ENCODE peak calls at places on chromosome 15, in seven cellular contexts. M, N, Y, T, P, K and X are unnamed samples.
A peak's percentile ranks its signal among the peaks of the same experiment; 100 is the strongest.

GRCh38 chr15:39345176-39345575 is 235.7 kb upstream of the THBS1 start:
- DNase-seq in N (no peak), M (no peak), P (no peak), T (no peak), Y (peak; percentile 3), K (no peak), X (no peak)

GRCh38 chr15:53808058-53808703 is 48.7 kb upstream of the WDR72 start:
- DNase-seq in K (no peak), P (no peak), M (no peak), Y (no peak), N (no peak), T (no peak), X (peak; percentile 20)

GRCh38 chr15:30033763-30034162 is 49.0 kb upstream of the GOLGA8J start:
- DNase-seq in T (no peak), K (no peak), M (no peak), P (no peak), Y (no peak), N (no peak), X (no peak)

GRCh38 chr15:40793216-40793989 is 13.5 kb upstream of the ZFYVE19 start:
- DNase-seq in T (peak; percentile 98), Y (no peak), K (no peak), P (peak; percentile 86), N (no peak), M (peak; percentile 8), X (no peak)

GRCh38 chr15:95850837-95851236 is 479.7 kb upstream of the NR2F2 start:
- DNase-seq in P (no peak), Y (no peak), T (no peak), N (no peak), M (no peak), K (no peak), X (no peak)

GRCh38 chr15:50137330-50137761 is 18.3 kb upstream of the ATP8B4 start:
- DNase-seq in T (peak; percentile 70), K (no peak), Y (no peak), N (no peak), M (peak; percentile 95), P (no peak), X (no peak)

GRCh38 chr15:80072285-80072684 is 12.8 kb downstream of the ZFAND6 start:
- DNase-seq in K (no peak), N (no peak), T (peak; percentile 77), M (peak; percentile 35), P (no peak), Y (no peak), X (peak; percentile 61)

GRCh38 chr15:50883903-50884302 is 24.6 kb upstream of the AP4E1 start:
- DNase-seq in Y (no peak), P (no peak), K (peak; percentile 21), N (no peak), M (no peak), T (peak; percentile 37), X (no peak)

GRCh38 chr15:83129791-83130190 is 22.3 kb downstream of the TM6SF1 start:
- DNase-seq in K (no peak), T (no peak), Y (no peak), M (no peak), P (no peak), N (no peak), X (no peak)

GRCh38 chr15:39586387-39587171 is 5.7 kb downstream of the THBS1 start:
- DNase-seq in N (no peak), T (peak; percentile 78), Y (no peak), P (no peak), M (no peak), K (no peak), X (no peak)

GRCh38 chr15:88174571-88174970 is 82.0 kb downstream of the NTRK3 start:
- DNase-seq in T (no peak), N (no peak), M (no peak), Y (no peak), K (no peak), P (no peak), X (no peak)

GRCh38 chr15:64686130-64686735 is 89.2 kb downstream of the RBPMS2 start:
- DNase-seq in T (peak; percentile 30), P (no peak), M (peak; percentile 41), N (no peak), Y (no peak), K (peak; percentile 24), X (peak; percentile 76)

GRCh38 chr15:48636511-48636910 is 9.0 kb downstream of the FBN1 start:
- DNase-seq in T (peak; percentile 85), Y (no peak), N (no peak), K (no peak), M (no peak), P (no peak), X (no peak)

GRCh38 chr15:70974004-70974832 is 81.6 kb downstream of the LRRC49 start:
- DNase-seq in T (peak; percentile 16), K (no peak), M (no peak), N (no peak), P (no peak), Y (peak; percentile 13), X (no peak)

GRCh38 chr15:99454941-99455795 is 110.6 kb upstream of the MEF2A start:
- DNase-seq in K (peak; percentile 6), Y (no peak), N (peak; percentile 64), M (peak; percentile 95), T (peak; percentile 96), P (peak; percentile 89), X (peak; percentile 3)

GRCh38 chr15:100330629-100331215 is 11.1 kb downstream of the ADAMTS17 start:
- DNase-seq in K (peak; percentile 48), Y (no peak), T (no peak), N (no peak), P (peak; percentile 25), M (no peak), X (no peak)

GRCh38 chr15:35755237-35755802 is 209.4 kb upstream of the DPH6 start:
- DNase-seq in T (no peak), M (no peak), K (no peak), P (no peak), Y (no peak), N (no peak), X (no peak)

GRCh38 chr15:58057559-58057958 is 8.0 kb downstream of the ALDH1A2 start:
- DNase-seq in P (no peak), M (no peak), Y (no peak), N (no peak), T (no peak), K (no peak), X (no peak)

GRCh38 chr15:58052334-58052733 is 13.2 kb downstream of the ALDH1A2 start:
- DNase-seq in M (no peak), Y (no peak), N (no peak), K (no peak), P (no peak), T (no peak), X (no peak)

GRCh38 chr15:58056015-58056414 is 9.5 kb downstream of the ALDH1A2 start:
- DNase-seq in P (no peak), M (no peak), K (no peak), T (no peak), Y (no peak), N (no peak), X (no peak)

GRCh38 chr15:58049520-58050227 is 15.8 kb downstream of the ALDH1A2 start:
- DNase-seq in Y (no peak), T (no peak), P (no peak), K (no peak), M (no peak), N (no peak), X (peak; percentile 71)

GRCh38 chr15:58053236-58054153 is 12.0 kb downstream of the ALDH1A2 start:
- DNase-seq in P (no peak), T (no peak), K (no peak), N (no peak), M (no peak), Y (no peak), X (no peak)
- H3K27me3 ChIP-seq in P (no peaks in the 10 kb centered on the region), T (no peaks in the 10 kb centered on the region), K (peaks cover 13% of the 10 kb centered on the region), N (peaks cover 25% of the 10 kb centered on the region), M (no peaks in the 10 kb centered on the region), Y (peaks cover 62% of the 10 kb centered on the region), X (no peaks in the 10 kb centered on the region)

DNA sequence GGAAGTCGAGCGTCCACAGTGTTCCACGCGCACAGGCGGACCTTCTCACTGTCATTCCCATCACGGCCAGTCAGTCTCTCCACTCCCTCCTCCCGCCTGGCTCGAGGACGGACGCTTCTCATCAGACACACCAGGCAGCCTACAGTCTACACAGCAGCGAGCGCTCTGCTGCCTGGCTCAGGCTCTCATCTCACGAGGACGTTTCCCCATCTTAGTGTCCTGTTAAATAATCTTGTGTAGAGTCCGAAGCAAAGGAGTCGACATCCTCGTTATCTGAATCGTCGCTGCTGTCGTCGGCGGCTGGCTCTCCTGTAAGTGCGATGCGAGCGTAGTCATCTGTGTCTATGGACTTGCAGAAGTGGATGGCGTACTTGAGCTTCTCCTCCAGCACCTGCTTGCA is 12.4 kb upstream of the OCA2 start:
- DNase-seq in P (no peak), N (no peak), K (no peak), T (no peak), M (no peak), Y (no peak), X (no peak)
- H3K36me3 ChIP-seq in P (peaks cover 55% of the 10 kb centered on the region), N (peaks cover 3% of the 10 kb centered on the region), K (peaks cover 21% of the 10 kb centered on the region), T (peaks cover 32% of the 10 kb centered on the region), M (peaks cover 43% of the 10 kb centered on the region), Y (peaks cover 47% of the 10 kb centered on the region), X (peaks cover 23% of the 10 kb centered on the region)

GRCh38 chr15:38129531-38130199 is 123.0 kb upstream of the SPRED1 start:
- DNase-seq in P (peak; percentile 43), Y (no peak), N (peak; percentile 63), M (peak; percentile 14), K (no peak), T (peak; percentile 96), X (no peak)
- H3K27me3 ChIP-seq in P (no peaks in the 10 kb centered on the region), Y (no peaks in the 10 kb centered on the region), N (no peaks in the 10 kb centered on the region), M (no peaks in the 10 kb centered on the region), K (no peaks in the 10 kb centered on the region), T (no peaks in the 10 kb centered on the region), X (peaks cover 2% of the 10 kb centered on the region)

DNA sequence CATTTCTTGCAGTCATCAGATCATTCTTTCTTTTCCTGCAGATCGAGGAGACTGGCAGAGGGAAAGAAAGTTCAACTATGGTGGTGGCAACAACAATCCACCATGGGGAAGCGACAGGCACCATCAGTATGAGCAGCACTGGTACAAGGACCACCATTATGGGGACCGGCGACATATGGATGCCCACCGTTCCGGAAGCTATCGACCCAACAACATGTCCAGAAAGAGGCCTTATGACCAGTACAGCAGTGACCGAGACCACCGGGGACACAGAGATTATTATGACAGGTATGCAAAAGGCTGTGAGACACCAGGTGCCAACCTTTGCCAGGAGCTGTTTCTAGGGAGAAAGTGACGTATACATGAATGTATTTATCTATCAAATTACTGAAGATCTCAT is 69.0 kb downstream of the RGMA start:
- DNase-seq in M (no peak), P (no peak), N (no peak), K (no peak), Y (no peak), T (no peak), X (no peak)
- H3K36me3 ChIP-seq in M (peaks cover 64% of the 10 kb centered on the region), P (peaks cover 100% of the 10 kb centered on the region), N (peaks cover 3% of the 10 kb centered on the region), K (peaks cover 90% of the 10 kb centered on the region), Y (peaks cover 92% of the 10 kb centered on the region), T (peaks cover 89% of the 10 kb centered on the region), X (peaks cover 88% of the 10 kb centered on the region)

GRCh38 chr15:66080791-66081475 is 172.6 kb downstream of the MEGF11 start:
- DNase-seq in K (no peak), P (no peak), Y (no peak), T (peak; percentile 57), M (peak; percentile 12), N (no peak), X (no peak)

GRCh38 chr15:66089049-66089448 is 164.5 kb downstream of the MEGF11 start:
- DNase-seq in Y (no peak), P (no peak), N (no peak), M (no peak), K (no peak), T (no peak), X (no peak)

GRCh38 chr15:66085128-66085527 is 168.4 kb downstream of the MEGF11 start:
- DNase-seq in N (no peak), P (no peak), Y (no peak), K (no peak), T (no peak), M (no peak), X (peak; percentile 40)

GRCh38 chr15:66078929-66079275 is 174.6 kb downstream of the MEGF11 start:
- DNase-seq in Y (no peak), T (no peak), N (no peak), K (no peak), M (no peak), P (no peak), X (no peak)

GRCh38 chr15:66084704-66085103 is 168.8 kb downstream of the MEGF11 start:
- DNase-seq in N (no peak), T (no peak), Y (no peak), K (no peak), P (no peak), M (no peak), X (no peak)
- H3K27me3 ChIP-seq in N (peaks cover 13% of the 10 kb centered on the region), T (peaks cover 7% of the 10 kb centered on the region), Y (no peaks in the 10 kb centered on the region), K (no peaks in the 10 kb centered on the region), P (peaks cover 10% of the 10 kb centered on the region), M (no peaks in the 10 kb centered on the region), X (peaks cover 45% of the 10 kb centered on the region)